ENCODE peak calls at places on chromosomes 5 and 9, in ten cellular contexts. N is GM06990; W is SW 1271; J is colonic mucosa; R is aorta; X is PC-3; Q is stimulated activated CD8-positive, alpha-beta memory T cell treated with anti-CD3 and anti-CD28 coated beads, Interleukin-4, amount 100 ng/mL, for 4 hours; I is lung microvascular endothelial cell; G is KBM-7; O is activated T-cell treated with anti-CD3 and anti-CD28 coated beads, Interleukin-2, amount 50 U/mL, for 1 hour. U is an unnamed sample.

GRCh38 chr5:81513982-81514381 is 120.0 kb upstream of the ACOT12 start:
- DNase-seq in N (no peak), W (no peak), J (no peak), R (no peak), X (peak), Q (no peak), I (peak), G (peak), O (no peak), U (no peak)

GRCh38 chr5:140041492-140042421 is 1.3 kb downstream of the NRG2 start:
- DNase-seq in N (peak), W (peak), J (peak), R (peak), X (peak), Q (no peak), I (peak), G (no peak), O (peak), U (peak)

GRCh38 chr5:157860898-157861894 is 2.3 kb upstream of the CLINT1 start:
- DNase-seq in N (peak), W (no peak), J (peak), R (no peak), X (no peak), Q (no peak), I (no peak), G (no peak), O (no peak), U (no peak)

GRCh38 chr9:114465417-114465816 is 39.9 kb downstream of the WHRN start:
- DNase-seq in N (no peak), W (no peak), J (no peak), R (no peak), X (no peak), Q (no peak), I (no peak), G (no peak), O (no peak), U (no peak)

GRCh38 chr9:28678097-28678496 is 1104.8 kb upstream of the C9orf72 start:
- DNase-seq in N (no peak), W (no peak), J (no peak), R (no peak), X (peak), Q (no peak), I (no peak), G (no peak), O (no peak), U (no peak)

GRCh38 chr5:72515211-72515610 is 8.0 kb upstream of the ZNF366 start:
- DNase-seq in N (no peak), W (no peak), J (no peak), R (no peak), X (peak), Q (no peak), I (no peak), G (no peak), O (no peak), U (no peak)

GRCh38 chr9:123834907-123835562 is 94.9 kb downstream of the DENND1A start:
- DNase-seq in N (peak), W (no peak), J (no peak), R (no peak), X (no peak), Q (no peak), I (peak), G (peak), O (no peak), U (peak)

GRCh38 chr9:89642789-89643188 is 38.0 kb downstream of the GADD45G start:
- DNase-seq in N (no peak), W (no peak), J (no peak), R (no peak), X (no peak), Q (no peak), I (no peak), G (no peak), O (no peak), U (no peak)

GRCh38 chr5:120740989-120741388 is 276.9 kb downstream of the PRR16 start:
- DNase-seq in N (no peak), W (no peak), J (no peak), R (no peak), X (no peak), Q (no peak), I (no peak), G (no peak), O (no peak), U (no peak)

GRCh38 chr9:13181652-13182051 is 97.8 kb downstream of the MPDZ start:
- DNase-seq in N (no peak), W (no peak), J (no peak), R (no peak), X (peak), Q (no peak), I (no peak), G (no peak), O (no peak), U (no peak)

GRCh38 chr5:120655828-120656435 is 191.8 kb downstream of the PRR16 start:
- DNase-seq in N (no peak), W (no peak), J (peak), R (no peak), X (peak), Q (no peak), I (peak), G (peak), O (no peak), U (peak)

GRCh38 chr9:8338249-8338721 is 538.7 kb upstream of the DMAC1 start:
- DNase-seq in N (no peak), W (no peak), J (no peak), R (no peak), X (no peak), Q (no peak), I (no peak), G (no peak), O (no peak), U (no peak)

GRCh38 chr9:109459423-109459822 is 38.7 kb downstream of the PTPN3 start:
- DNase-seq in N (no peak), W (no peak), J (no peak), R (no peak), X (no peak), Q (no peak), I (no peak), G (no peak), O (no peak), U (no peak)

GRCh38 chr9:109286981-109287380 is 33.9 kb downstream of the EPB41L4B start:
- DNase-seq in N (no peak), W (no peak), J (no peak), R (no peak), X (no peak), Q (no peak), I (no peak), G (no peak), O (no peak), U (no peak)

GRCh38 chr9:110252509-110253139 is 3.7 kb downstream of the TXN start:
- DNase-seq in N (no peak), W (no peak), J (no peak), R (no peak), X (no peak), Q (no peak), I (peak), G (peak), O (no peak), U (no peak)

GRCh38 chr9:99592834-99593584 is 228.7 kb upstream of the NR4A3 start:
- DNase-seq in N (no peak), W (no peak), J (no peak), R (no peak), X (no peak), Q (no peak), I (no peak), G (no peak), O (no peak), U (no peak)

GRCh38 chr5:149166591-149167100 is 25.4 kb downstream of the ABLIM3 start:
- DNase-seq in N (no peak), W (no peak), J (no peak), R (no peak), X (no peak), Q (no peak), I (no peak), G (no peak), O (no peak), U (no peak)

GRCh38 chr9:18520395-18520794 is 46.4 kb downstream of the ADAMTSL1 start:
- DNase-seq in N (no peak), W (no peak), J (no peak), R (no peak), X (no peak), Q (no peak), I (no peak), G (no peak), O (no peak), U (no peak)

GRCh38 chr5:1100652-1101574 is 10.9 kb downstream of the SLC12A7 start:
- DNase-seq in N (no peak), W (no peak), J (no peak), R (no peak), X (no peak), Q (no peak), I (no peak), G (no peak), O (no peak), U (no peak)

GRCh38 chr9:129143461-129143927 is 32.3 kb downstream of the PTPA start:
- DNase-seq in N (no peak), W (no peak), J (peak), R (peak), X (no peak), Q (no peak), I (peak), G (no peak), O (no peak), U (no peak)

GRCh38 chr9:33458444-33458843 is 11.1 kb upstream of the AQP3 start:
- DNase-seq in N (peak), W (no peak), J (no peak), R (no peak), X (peak), Q (peak), I (peak), G (no peak), O (peak), U (no peak)

GRCh38 chr9:109063765-109064164 is 50.5 kb upstream of the CTNNAL1 start:
- DNase-seq in N (no peak), W (no peak), J (no peak), R (no peak), X (peak), Q (no peak), I (peak), G (no peak), O (no peak), U (no peak)

GRCh38 chr9:136787690-136788400 is 3.3 kb upstream of the TMEM141 start:
- DNase-seq in N (no peak), W (no peak), J (peak), R (peak), X (peak), Q (peak), I (peak), G (peak), O (peak), U (peak)

GRCh38 chr5:154146409-154146808 is 44.1 kb upstream of the GALNT10 start:
- DNase-seq in N (no peak), W (no peak), J (no peak), R (no peak), X (no peak), Q (no peak), I (no peak), G (no peak), O (no peak), U (no peak)

GRCh38 chr5:80251636-80252035 is 4.2 kb downstream of the SERINC5 start:
- DNase-seq in N (no peak), W (no peak), J (no peak), R (no peak), X (no peak), Q (no peak), I (no peak), G (no peak), O (no peak), U (no peak)

GRCh38 chr5:149149942-149150341 is 8.6 kb downstream of the ABLIM3 start:
- DNase-seq in N (no peak), W (no peak), J (no peak), R (no peak), X (no peak), Q (no peak), I (peak), G (no peak), O (no peak), U (no peak)

GRCh38 chr9:124395826-124396225 is 19.4 kb downstream of the PSMB7 start:
- DNase-seq in N (no peak), W (no peak), J (no peak), R (no peak), X (no peak), Q (no peak), I (no peak), G (no peak), O (no peak), U (no peak)

GRCh38 chr9:97905228-97905627 is 17.1 kb downstream of the TRMO start:
- DNase-seq in N (no peak), W (no peak), J (no peak), R (no peak), X (no peak), Q (no peak), I (no peak), G (no peak), O (peak), U (no peak)

GRCh38 chr9:14769235-14769580 is 46.7 kb upstream of the CER1 start:
- DNase-seq in N (no peak), W (no peak), J (no peak), R (no peak), X (peak), Q (no peak), I (peak), G (peak), O (no peak), U (no peak)

U was measured in foreskin melanocyte.